ENCODE peak calls at places on chromosomes 1 and 21, in five cellular contexts. Q, O, P, I and Z are unnamed samples.

GRCh38 chr1:186195377-186195931 is 179.6 kb downstream of the TPR start:
- DNase-seq in O (no peak), P (no peak), Q (no peak), I (no peak), Z (no peak)

GRCh38 chr1:201137579-201138310 is 10.8 kb upstream of the ASCL5 start:
- DNase-seq in P (peak), I (peak), O (no peak), Q (peak), Z (peak)

GRCh38 chr1:186923434-186923833 is 94.7 kb downstream of the PLA2G4A start:
- DNase-seq in O (no peak), Q (no peak), I (no peak), P (no peak), Z (no peak)

GRCh38 chr1:99594205-99594604 is 51.7 kb upstream of the PALMD start:
- DNase-seq in O (no peak), Q (no peak), P (no peak), I (no peak), Z (no peak)

GRCh38 chr1:105886309-105886708 is 1170.2 kb upstream of the PRMT6 start:
- DNase-seq in I (no peak), O (no peak), P (no peak), Q (no peak), Z (no peak)

GRCh38 chr21:14284439-14284838 is 68.5 kb downstream of the RBM11 start:
- DNase-seq in P (no peak), O (no peak), I (no peak), Q (no peak), Z (no peak)

GRCh38 chr1:193443886-193444285 is 257.5 kb upstream of the B3GALT2 start:
- DNase-seq in Q (no peak), I (no peak), P (no peak), O (no peak), Z (no peak)

GRCh38 chr1:208233546-208233945 is 10.6 kb downstream of the PLXNA2 start:
- DNase-seq in I (no peak), Q (no peak), O (no peak), P (no peak), Z (no peak)

GRCh38 chr1:93784538-93784937 is 94.5 kb downstream of the DNTTIP2 start:
- DNase-seq in Q (no peak), O (no peak), I (no peak), P (no peak), Z (no peak)

GRCh38 chr1:186143521-186143920 is 231.5 kb downstream of the TPR start:
- DNase-seq in I (no peak), Q (no peak), P (no peak), O (no peak), Z (no peak)

GRCh38 chr1:230641346-230641745 is 935 bp upstream of the COG2 start:
- DNase-seq in O (no peak), P (no peak), I (no peak), Q (no peak), Z (no peak)

GRCh38 chr21:14923468-14923867 is 141.3 kb downstream of the NRIP1 start:
- DNase-seq in O (no peak), I (no peak), P (no peak), Q (no peak), Z (no peak)

GRCh38 chr1:41286486-41286885 is 44.4 kb upstream of the SCMH1 start:
- DNase-seq in Q (no peak), O (no peak), I (no peak), P (no peak), Z (no peak)

GRCh38 chr1:6350416-6351088 is 43.0 kb downstream of the ACOT7 start:
- DNase-seq in Q (peak), I (no peak), P (peak), O (no peak), Z (no peak)

GRCh38 chr1:6348511-6349191 is 44.9 kb downstream of the ACOT7 start:
- DNase-seq in O (peak), P (peak), I (no peak), Q (no peak), Z (no peak)

GRCh38 chr1:6349254-6349943 is 44.2 kb downstream of the ACOT7 start:
- DNase-seq in P (no peak), O (peak), Q (no peak), I (no peak), Z (no peak)

GRCh38 chr1:6345460-6345859 is 48.1 kb downstream of the ACOT7 start:
- DNase-seq in Q (no peak), P (no peak), O (no peak), I (no peak), Z (no peak)

DNA sequence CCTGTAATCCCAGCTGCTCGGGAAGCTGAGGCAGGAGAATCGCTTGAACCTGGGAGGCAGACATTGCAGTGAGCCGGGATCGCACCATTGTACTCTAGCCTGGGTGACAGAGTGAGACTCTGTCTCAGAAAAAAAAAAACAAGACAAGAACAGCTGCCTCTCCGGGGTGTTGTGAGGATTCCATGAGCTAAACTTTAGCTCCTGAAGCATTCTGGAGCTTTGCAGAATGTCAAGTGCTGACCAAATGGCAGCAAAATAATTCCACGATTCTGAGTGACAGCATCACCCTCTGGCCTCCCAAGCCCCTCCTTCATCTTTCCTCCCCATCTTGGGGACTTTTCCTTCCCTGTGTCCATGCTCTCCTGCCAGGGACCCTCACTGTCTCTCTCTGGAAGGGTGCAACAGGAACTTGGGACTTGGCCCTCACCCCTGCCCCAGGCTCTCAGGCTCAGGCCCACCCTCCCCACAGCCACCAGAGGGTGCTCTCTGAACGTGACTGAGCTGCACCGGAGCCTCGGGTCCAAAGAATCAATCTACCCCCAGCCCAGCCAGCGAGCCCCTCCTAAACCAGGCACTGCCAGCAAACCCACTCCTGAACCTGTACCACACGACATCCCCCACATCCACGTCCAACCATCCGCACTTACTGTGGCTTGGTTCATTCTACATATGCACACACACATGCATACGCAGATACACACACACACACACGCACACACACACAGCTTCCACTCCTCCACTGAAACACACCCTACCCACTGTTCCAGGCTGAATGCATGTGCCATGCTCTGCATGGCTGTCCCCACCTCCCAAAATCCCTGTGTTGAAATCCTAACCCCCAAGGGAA is 45.7 kb downstream of the ACOT7 start:
- DNase-seq in P (no peak), I (no peak), O (peak), Q (no peak), Z (no peak)
- H3K27ac ChIP-seq in P (peak), I (no peak), O (no peak), Q (no peak), Z (peak)

DNA sequence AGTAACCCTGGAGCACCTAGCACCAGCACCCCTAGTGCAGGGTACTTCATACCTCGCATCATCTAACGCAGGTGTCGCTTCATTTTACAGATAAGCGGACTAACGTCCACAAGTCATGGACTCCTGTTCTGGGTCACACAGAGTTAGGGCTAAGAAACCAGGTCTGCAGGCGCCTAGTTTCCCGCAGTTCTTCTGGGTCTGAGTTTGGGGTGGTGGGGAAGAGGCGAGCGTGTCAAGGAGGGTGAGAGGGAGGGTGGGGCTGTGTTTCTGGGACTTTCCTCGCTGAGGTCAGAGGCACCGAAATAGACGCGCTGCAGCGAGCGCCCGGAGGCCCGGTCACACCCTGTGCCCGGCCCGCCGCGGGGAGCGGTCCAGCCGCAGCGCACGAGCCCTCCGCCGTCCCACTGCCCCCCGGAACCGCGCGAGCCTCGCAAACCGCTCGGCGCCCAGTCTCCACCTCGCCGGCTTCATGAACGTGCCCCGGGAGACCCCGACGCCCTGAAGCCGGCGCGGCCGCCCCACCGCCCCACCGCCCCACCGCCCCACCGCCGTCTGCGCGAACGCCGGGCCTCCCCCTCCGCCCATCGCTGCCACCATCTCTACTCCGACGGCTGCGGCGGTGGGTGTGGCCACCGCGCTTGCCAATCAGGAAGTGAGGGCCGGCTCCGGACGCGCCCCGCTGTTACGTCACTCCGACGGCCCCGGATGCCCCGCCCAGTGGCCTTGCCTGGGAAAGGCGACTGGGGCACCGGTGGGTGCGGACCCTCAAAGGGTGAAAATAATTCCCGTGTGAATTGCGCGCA is 12.3 kb downstream of the IFI6 start:
- DNase-seq in P (peak), O (peak), Q (no peak), I (peak), Z (peak)
- H3K27ac ChIP-seq in P (peak), O (no peak), Q (peak), I (peak), Z (peak)

GRCh38 chr1:18761948-18762905 is 97.2 kb downstream of the TAS1R2 start:
- DNase-seq in I (no peak), Q (no peak), O (no peak), P (peak), Z (no peak)

GRCh38 chr1:18766328-18766727 is 93.1 kb downstream of the TAS1R2 start:
- DNase-seq in O (no peak), P (no peak), I (no peak), Q (no peak), Z (no peak)

GRCh38 chr1:18765725-18766124 is 93.7 kb downstream of the TAS1R2 start:
- DNase-seq in I (no peak), Q (no peak), O (no peak), P (no peak), Z (no peak)

GRCh38 chr1:18768086-18768485 is 91.4 kb downstream of the TAS1R2 start:
- DNase-seq in I (no peak), O (no peak), Q (no peak), P (no peak), Z (no peak)

DNA sequence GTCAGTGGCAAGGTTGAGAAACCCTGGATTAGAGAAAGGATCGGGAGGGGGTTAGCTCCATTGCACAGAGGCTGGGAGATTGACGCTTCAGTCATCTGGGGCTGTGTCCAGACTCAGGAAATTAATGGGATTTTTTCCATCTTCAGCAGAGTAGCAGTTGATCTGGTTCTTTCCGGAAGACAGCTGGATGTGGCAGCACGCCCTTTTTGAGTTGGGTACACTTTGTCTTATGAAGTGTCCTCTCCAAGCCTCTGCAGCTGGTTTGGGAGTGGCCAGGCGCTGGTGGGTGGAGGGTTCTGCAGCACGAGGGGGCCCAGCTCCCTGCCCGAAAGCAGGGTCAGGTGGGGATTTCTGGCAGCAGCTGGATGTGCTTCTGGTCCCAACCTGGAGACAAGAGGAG is 95.1 kb downstream of the TAS1R2 start:
- DNase-seq in Q (no peak), I (no peak), O (no peak), P (no peak), Z (no peak)
- H3K27ac ChIP-seq in Q (no peak), I (no peak), O (no peak), P (no peak), Z (no peak)

DNA sequence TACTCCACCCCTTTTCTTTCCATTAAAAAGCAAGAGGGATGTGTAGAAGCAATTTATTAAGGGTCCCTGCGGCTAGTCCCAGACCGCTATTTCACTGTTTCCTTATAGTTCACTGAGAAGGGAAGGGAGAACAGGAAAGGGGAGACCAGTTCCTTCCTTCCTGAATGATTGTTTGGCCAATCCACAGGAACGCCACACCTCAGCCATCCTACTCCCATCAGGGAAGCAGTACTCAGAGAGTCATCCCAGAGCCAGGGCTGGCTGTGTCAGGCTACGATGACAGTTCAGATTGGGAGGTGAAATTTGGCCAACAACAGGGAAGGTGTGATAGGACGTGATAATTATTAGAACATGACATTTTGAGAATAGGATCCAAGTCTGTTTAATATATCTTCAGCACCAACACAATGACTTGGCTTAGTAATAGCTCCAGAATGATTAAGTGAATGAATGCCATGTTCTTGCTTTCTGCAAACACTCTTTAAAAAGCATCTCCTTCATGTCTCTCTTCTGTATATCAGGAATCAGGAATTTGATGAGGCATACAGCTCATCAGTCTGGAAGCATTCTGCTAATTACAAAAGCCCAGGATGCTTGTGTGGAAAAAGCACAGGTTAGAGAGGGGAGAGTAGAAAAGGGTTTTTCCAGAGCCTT is 112.8 kb upstream of the ZNF648 start:
- DNase-seq in P (peak), O (no peak), I (no peak), Q (peak), Z (no peak)
- H3K27ac ChIP-seq in P (peak), O (no peak), I (no peak), Q (peak), Z (peak)

GRCh38 chr1:20696397-20697333 is 21.1 kb downstream of the KIF17 start:
- DNase-seq in P (peak), Q (peak), O (peak), I (peak), Z (peak)

GRCh38 chr1:20700636-20701215 is 17.1 kb downstream of the KIF17 start:
- DNase-seq in I (no peak), Q (no peak), O (no peak), P (no peak), Z (no peak)

GRCh38 chr1:20697560-20697959 is 20.2 kb downstream of the KIF17 start:
- DNase-seq in I (no peak), Q (no peak), O (no peak), P (no peak), Z (no peak)

GRCh38 chr1:20699558-20699957 is 18.2 kb downstream of the KIF17 start:
- DNase-seq in I (no peak), Q (no peak), P (no peak), O (peak), Z (no peak)

GRCh38 chr1:20698195-20698910 is 19.5 kb downstream of the KIF17 start:
- DNase-seq in Q (peak), P (no peak), O (no peak), I (no peak), Z (no peak)
- H3K27ac ChIP-seq in Q (no peak), P (no peak), O (no peak), I (no peak), Z (no peak)